ENCODE peak calls at places on chromosomes 12 and 14, in nine cellular contexts. One of them, this sample, is unnamed.
A peak's percentile ranks its signal among the peaks of the same experiment; 100 is the strongest.

GRCh38 chr12:69570545-69571399 is 14.5 kb upstream of the CCT2 start:
- DNase-seq in tibial nerve: peak; percentile 23
- DNase-seq in right lobe of liver: no peak
- DNase-seq in left ventricle myocardium inferior: no peak
- DNase-seq in GM06990: no peak
- DNase-seq in tibial artery: no peak
- DNase-seq in lung: peak; percentile 53
- DNase-seq in spleen: no peak
- DNase-seq in uterus: peak; percentile 43
- DNase-seq in this sample: peak; percentile 52

GRCh38 chr12:64491718-64492117 is 39.8 kb downstream of the TBK1 start:
- DNase-seq in tibial nerve: no peak
- DNase-seq in right lobe of liver: no peak
- DNase-seq in left ventricle myocardium inferior: no peak
- DNase-seq in GM06990: no peak
- DNase-seq in tibial artery: no peak
- DNase-seq in lung: no peak
- DNase-seq in spleen: no peak
- DNase-seq in uterus: no peak
- DNase-seq in this sample: no peak

GRCh38 chr14:98953544-98954346 is 318.3 kb downstream of the BCL11B start:
- DNase-seq in tibial nerve: peak; percentile 66
- DNase-seq in right lobe of liver: peak; percentile 56
- DNase-seq in left ventricle myocardium inferior: no peak
- DNase-seq in GM06990: no peak
- DNase-seq in tibial artery: peak; percentile 89
- DNase-seq in lung: peak; percentile 56
- DNase-seq in spleen: no peak
- DNase-seq in uterus: peak; percentile 42
- DNase-seq in this sample: no peak

GRCh38 chr12:126397071-126397571 is 1331.9 kb downstream of the AACS start:
- DNase-seq in tibial nerve: no peak
- DNase-seq in right lobe of liver: no peak
- DNase-seq in left ventricle myocardium inferior: no peak
- DNase-seq in GM06990: no peak
- DNase-seq in tibial artery: no peak
- DNase-seq in lung: no peak
- DNase-seq in spleen: no peak
- DNase-seq in uterus: no peak
- DNase-seq in this sample: no peak

GRCh38 chr12:104712477-104712876 is 245.6 kb downstream of the SLC41A2 start:
- DNase-seq in tibial nerve: no peak
- DNase-seq in right lobe of liver: no peak
- DNase-seq in left ventricle myocardium inferior: no peak
- DNase-seq in GM06990: no peak
- DNase-seq in tibial artery: no peak
- DNase-seq in lung: no peak
- DNase-seq in spleen: no peak
- DNase-seq in uterus: no peak
- DNase-seq in this sample: no peak

GRCh38 chr14:29321646-29322045 is 555.1 kb downstream of the FOXG1 start:
- DNase-seq in tibial nerve: no peak
- DNase-seq in right lobe of liver: no peak
- DNase-seq in left ventricle myocardium inferior: no peak
- DNase-seq in GM06990: no peak
- DNase-seq in tibial artery: no peak
- DNase-seq in lung: no peak
- DNase-seq in spleen: no peak
- DNase-seq in uterus: no peak
- DNase-seq in this sample: no peak

GRCh38 chr14:89314274-89314673 is 102.8 kb downstream of the FOXN3 start:
- DNase-seq in tibial nerve: no peak
- DNase-seq in right lobe of liver: no peak
- DNase-seq in left ventricle myocardium inferior: no peak
- DNase-seq in GM06990: no peak
- DNase-seq in tibial artery: no peak
- DNase-seq in lung: no peak
- DNase-seq in spleen: no peak
- DNase-seq in uterus: no peak
- DNase-seq in this sample: no peak

GRCh38 chr12:71865166-71865713 is 25.7 kb downstream of the TBC1D15 start:
- DNase-seq in tibial nerve: no peak
- DNase-seq in right lobe of liver: no peak
- DNase-seq in left ventricle myocardium inferior: no peak
- DNase-seq in GM06990: no peak
- DNase-seq in tibial artery: no peak
- DNase-seq in lung: no peak
- DNase-seq in spleen: no peak
- DNase-seq in uterus: no peak
- DNase-seq in this sample: no peak

GRCh38 chr12:40959041-40959440 is 229.1 kb upstream of the PDZRN4 start:
- DNase-seq in tibial nerve: no peak
- DNase-seq in right lobe of liver: no peak
- DNase-seq in left ventricle myocardium inferior: no peak
- DNase-seq in GM06990: no peak
- DNase-seq in tibial artery: no peak
- DNase-seq in lung: no peak
- DNase-seq in spleen: no peak
- DNase-seq in uterus: no peak
- DNase-seq in this sample: no peak

DNA sequence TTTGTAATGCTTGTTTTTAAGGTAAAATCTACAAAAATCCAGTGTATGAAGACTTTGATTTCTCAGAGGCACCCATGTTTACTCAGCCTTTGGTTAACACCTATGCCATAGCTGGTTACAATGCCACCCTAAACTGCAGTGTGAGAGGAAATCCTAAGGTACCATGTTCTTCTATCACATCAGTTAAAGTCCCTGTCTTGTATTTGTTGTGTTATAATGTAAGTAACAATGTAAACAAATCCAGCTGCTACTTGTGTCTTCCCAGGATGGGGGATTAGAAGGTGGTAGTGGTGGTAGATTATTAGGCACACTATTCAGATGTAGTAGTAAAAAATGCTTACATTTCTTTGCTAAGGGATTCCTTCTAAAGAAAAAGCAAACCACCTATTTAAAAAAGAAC is 19.4 kb upstream of the CHPT1 start:
- DNase-seq in tibial nerve: no peak
- DNase-seq in right lobe of liver: no peak
- DNase-seq in left ventricle myocardium inferior: no peak
- DNase-seq in GM06990: no peak
- DNase-seq in tibial artery: no peak
- DNase-seq in lung: no peak
- DNase-seq in spleen: no peak
- DNase-seq in uterus: no peak
- DNase-seq in this sample: no peak
- H3K36me3 ChIP-seq in tibial nerve: no peaks in the 10 kb centered on the region
- H3K36me3 ChIP-seq in right lobe of liver: no peaks in the 10 kb centered on the region
- H3K36me3 ChIP-seq in left ventricle myocardium inferior: no peaks in the 10 kb centered on the region
- H3K36me3 ChIP-seq in GM06990: no peaks in the 10 kb centered on the region
- H3K36me3 ChIP-seq in tibial artery: no peaks in the 10 kb centered on the region
- H3K36me3 ChIP-seq in lung: no peaks in the 10 kb centered on the region
- H3K36me3 ChIP-seq in spleen: no peaks in the 10 kb centered on the region
- H3K36me3 ChIP-seq in uterus: no peaks in the 10 kb centered on the region
- H3K36me3 ChIP-seq in this sample: no peaks in the 10 kb centered on the region

DNA sequence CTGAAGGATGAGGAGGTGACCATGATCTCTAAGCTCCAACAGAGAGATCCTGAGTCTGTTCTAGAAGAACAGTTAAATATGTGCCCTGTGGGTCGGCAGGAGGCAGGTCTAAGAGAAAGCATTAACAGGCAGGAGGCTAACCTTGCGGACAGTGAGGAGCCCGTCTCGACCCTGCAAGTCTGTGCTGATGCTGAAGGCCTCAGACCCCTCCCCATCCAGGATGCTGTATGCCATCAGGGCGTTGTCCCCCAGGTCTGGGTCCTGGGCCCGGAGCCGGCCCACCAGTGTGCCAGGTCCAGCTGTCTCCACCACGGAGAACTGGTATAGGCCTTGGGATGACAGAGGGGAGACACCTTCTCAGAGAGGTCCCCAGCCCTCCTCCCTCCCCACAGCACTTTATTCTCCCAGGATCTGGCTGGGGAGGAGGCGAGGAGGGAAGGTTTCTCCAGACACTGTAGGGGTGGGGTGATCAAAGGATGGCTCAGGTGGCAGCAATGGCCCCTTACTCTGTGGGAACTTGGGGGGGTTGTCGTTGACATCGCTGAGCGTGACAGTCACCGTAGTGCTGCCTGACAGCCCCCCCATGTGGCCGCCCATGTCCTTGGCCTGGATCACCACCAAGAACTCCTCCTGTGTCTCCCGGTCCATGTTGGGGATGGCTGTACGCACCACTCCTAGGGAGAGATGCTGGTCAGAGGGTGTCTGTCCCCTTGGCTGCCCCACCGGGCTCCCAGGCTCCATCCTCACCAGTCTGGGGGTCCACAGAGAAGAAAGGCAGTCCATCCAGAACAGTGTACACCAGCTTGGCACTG is 3.1 kb downstream of the CDH24 start:
- DNase-seq in tibial nerve: no peak
- DNase-seq in right lobe of liver: no peak
- DNase-seq in left ventricle myocardium inferior: no peak
- DNase-seq in GM06990: no peak
- DNase-seq in tibial artery: peak; percentile 50
- DNase-seq in lung: no peak
- DNase-seq in spleen: no peak
- DNase-seq in uterus: no peak
- DNase-seq in this sample: peak; percentile 67
- TF ChIP-seq CTCF in tibial nerve: no peak
- TF ChIP-seq CTCF in right lobe of liver: no peak
- TF ChIP-seq CTCF in left ventricle myocardium inferior: peak; percentile 40
- TF ChIP-seq CTCF in GM06990: peak; percentile 57
- TF ChIP-seq CTCF in tibial artery: no peak
- TF ChIP-seq CTCF in lung: no peak
- TF ChIP-seq CTCF in spleen: peak; percentile 15
- TF ChIP-seq CTCF in uterus: no peak
- TF ChIP-seq CTCF in this sample: peak; percentile 77

DNA sequence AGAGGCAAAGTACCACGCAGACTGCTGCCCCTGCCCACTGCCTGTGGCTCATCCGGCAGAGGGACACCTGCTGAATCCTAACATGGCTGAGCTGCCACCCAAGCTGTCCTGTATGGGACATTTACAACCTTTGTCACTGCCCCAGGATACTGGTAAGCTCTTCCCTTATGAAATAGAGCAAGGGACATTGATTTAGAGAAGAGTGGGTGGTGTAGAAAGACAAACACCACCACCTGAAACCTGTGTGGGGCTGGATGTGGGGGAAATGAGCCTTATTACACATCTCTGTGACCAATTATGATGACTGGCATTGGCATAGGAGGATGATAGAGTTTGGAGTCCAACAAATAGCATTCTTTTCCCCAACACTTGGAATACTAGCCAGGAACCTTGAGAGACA is 81.2 kb upstream of the GZMB start:
- DNase-seq in tibial nerve: no peak
- DNase-seq in right lobe of liver: no peak
- DNase-seq in left ventricle myocardium inferior: no peak
- DNase-seq in GM06990: no peak
- DNase-seq in tibial artery: no peak
- DNase-seq in lung: no peak
- DNase-seq in spleen: no peak
- DNase-seq in uterus: no peak
- DNase-seq in this sample: no peak
- H3K27me3 ChIP-seq in tibial nerve: no peaks in the 10 kb centered on the region
- H3K27me3 ChIP-seq in right lobe of liver: no peaks in the 10 kb centered on the region
- H3K27me3 ChIP-seq in left ventricle myocardium inferior: peaks cover 5% of the 10 kb centered on the region
- H3K27me3 ChIP-seq in GM06990: no peaks in the 10 kb centered on the region
- H3K27me3 ChIP-seq in tibial artery: no peaks in the 10 kb centered on the region
- H3K27me3 ChIP-seq in lung: no peaks in the 10 kb centered on the region
- H3K27me3 ChIP-seq in spleen: no peaks in the 10 kb centered on the region
- H3K27me3 ChIP-seq in uterus: no peaks in the 10 kb centered on the region
- H3K27me3 ChIP-seq in this sample: peaks cover 34% of the 10 kb centered on the region

GRCh38 chr14:30656190-30656632 is 34.1 kb downstream of the SCFD1 start:
- DNase-seq in tibial nerve: no peak
- DNase-seq in right lobe of liver: no peak
- DNase-seq in left ventricle myocardium inferior: no peak
- DNase-seq in GM06990: no peak
- DNase-seq in tibial artery: no peak
- DNase-seq in lung: no peak
- DNase-seq in spleen: no peak
- DNase-seq in uterus: peak; percentile 20
- DNase-seq in this sample: peak; percentile 26

GRCh38 chr14:30657050-30657449 is 34.9 kb downstream of the SCFD1 start:
- DNase-seq in tibial nerve: no peak
- DNase-seq in right lobe of liver: no peak
- DNase-seq in left ventricle myocardium inferior: no peak
- DNase-seq in GM06990: no peak
- DNase-seq in tibial artery: no peak
- DNase-seq in lung: no peak
- DNase-seq in spleen: no peak
- DNase-seq in uterus: no peak
- DNase-seq in this sample: no peak

GRCh38 chr14:30655658-30656057 is 33.5 kb downstream of the SCFD1 start:
- DNase-seq in tibial nerve: no peak
- DNase-seq in right lobe of liver: no peak
- DNase-seq in left ventricle myocardium inferior: no peak
- DNase-seq in GM06990: no peak
- DNase-seq in tibial artery: no peak
- DNase-seq in lung: no peak
- DNase-seq in spleen: no peak
- DNase-seq in uterus: no peak
- DNase-seq in this sample: no peak

GRCh38 chr14:30657606-30658163 is 35.6 kb downstream of the SCFD1 start:
- DNase-seq in tibial nerve: no peak
- DNase-seq in right lobe of liver: no peak
- DNase-seq in left ventricle myocardium inferior: no peak
- DNase-seq in GM06990: no peak
- DNase-seq in tibial artery: no peak
- DNase-seq in lung: no peak
- DNase-seq in spleen: no peak
- DNase-seq in uterus: no peak
- DNase-seq in this sample: no peak

GRCh38 chr14:30658645-30659044 is 36.5 kb downstream of the SCFD1 start:
- DNase-seq in tibial nerve: no peak
- DNase-seq in right lobe of liver: no peak
- DNase-seq in left ventricle myocardium inferior: no peak
- DNase-seq in GM06990: no peak
- DNase-seq in tibial artery: no peak
- DNase-seq in lung: no peak
- DNase-seq in spleen: no peak
- DNase-seq in uterus: no peak
- DNase-seq in this sample: no peak
- H3K36me3 ChIP-seq in tibial nerve: no peaks in the 10 kb centered on the region
- H3K36me3 ChIP-seq in right lobe of liver: no peaks in the 10 kb centered on the region
- H3K36me3 ChIP-seq in left ventricle myocardium inferior: peaks cover 58% of the 10 kb centered on the region
- H3K36me3 ChIP-seq in GM06990: peaks cover 6% of the 10 kb centered on the region
- H3K36me3 ChIP-seq in tibial artery: peaks cover 41% of the 10 kb centered on the region
- H3K36me3 ChIP-seq in lung: peaks cover 10% of the 10 kb centered on the region
- H3K36me3 ChIP-seq in spleen: peaks cover 84% of the 10 kb centered on the region
- H3K36me3 ChIP-seq in uterus: no peaks in the 10 kb centered on the region
- H3K36me3 ChIP-seq in this sample: peaks cover 14% of the 10 kb centered on the region